ENCODE peak calls at places on chromosomes 12 and 14, in ten cellular contexts. S is fibroblast of the conjunctiva, C is Caki2, N is nephron progenitor cell, K is GM13977, U is T-cell, Q is AG10803, L is ovary, D is C1 segment of cervical spinal cord, J is left ventricle myocardium superior. T is an unnamed sample.

GRCh38 chr12:113445544-113446176 is 23.5 kb downstream of the SDSL start:
- DNase-seq in S (no peak), C (no peak), N (no peak), K (no peak), U (no peak), Q (peak), L (no peak), D (no peak), J (no peak), T (no peak)

GRCh38 chr12:18794000-18794399 is 56.1 kb downstream of the CAPZA3 start:
- DNase-seq in S (no peak), C (no peak), N (no peak), K (no peak), U (no peak), Q (no peak), L (no peak), D (no peak), J (no peak), T (no peak)

GRCh38 chr12:75979181-75979580 is 52.4 kb downstream of the PHLDA1 start:
- DNase-seq in S (no peak), C (no peak), N (no peak), K (no peak), U (no peak), Q (peak), L (no peak), D (no peak), J (no peak), T (no peak)

GRCh38 chr14:69611264-69612013 is at the start of gene SUSD6:
- DNase-seq in S (peak), C (peak), N (peak), K (peak), U (peak), Q (peak), L (peak), D (peak), J (peak), T (peak)

GRCh38 chr14:99650189-99650588 is 5.3 kb downstream of the HHIPL1 start:
- DNase-seq in S (no peak), C (no peak), N (no peak), K (no peak), U (no peak), Q (no peak), L (no peak), D (no peak), J (no peak), T (no peak)

GRCh38 chr12:111093428-111094142 is 173.2 kb upstream of the MYL2 start:
- DNase-seq in S (no peak), C (no peak), N (no peak), K (peak), U (peak), Q (no peak), L (no peak), D (no peak), J (no peak), T (no peak)

GRCh38 chr12:56230449-56231183 is 765 bp downstream of the SLC39A5 start:
- DNase-seq in S (no peak), C (no peak), N (no peak), K (no peak), U (no peak), Q (no peak), L (no peak), D (no peak), J (no peak), T (no peak)

GRCh38 chr12:72448089-72448488 is 175.9 kb downstream of the TRHDE start:
- DNase-seq in S (no peak), C (no peak), N (no peak), K (no peak), U (no peak), Q (peak), L (no peak), D (no peak), J (no peak), T (no peak)

GRCh38 chr14:93161411-93161940 is 23.2 kb downstream of the MOAP1 start:
- DNase-seq in S (no peak), C (no peak), N (no peak), K (no peak), U (no peak), Q (no peak), L (no peak), D (no peak), J (no peak), T (no peak)

GRCh38 chr14:105087963-105088811 is 23.0 kb upstream of the GPR132 start:
- DNase-seq in S (no peak), C (peak), N (peak), K (no peak), U (no peak), Q (peak), L (peak), D (no peak), J (peak), T (no peak)

GRCh38 chr14:71137536-71138235 is 230.4 kb downstream of the PCNX1 start:
- DNase-seq in S (no peak), C (no peak), N (no peak), K (no peak), U (no peak), Q (no peak), L (no peak), D (no peak), J (no peak), T (no peak)

GRCh38 chr14:75435473-75435872 is 7.7 kb downstream of the JDP2 start:
- DNase-seq in S (no peak), C (no peak), N (no peak), K (no peak), U (no peak), Q (no peak), L (no peak), D (no peak), J (no peak), T (no peak)

GRCh38 chr12:121397521-121397920 is 2.4 kb upstream of the RNF34 start:
- DNase-seq in S (no peak), C (no peak), N (no peak), K (no peak), U (no peak), Q (no peak), L (no peak), D (no peak), J (no peak), T (no peak)

GRCh38 chr12:89166525-89166934 is 185.8 kb downstream of the DUSP6 start:
- DNase-seq in S (peak), C (peak), N (no peak), K (peak), U (no peak), Q (peak), L (no peak), D (no peak), J (no peak), T (no peak)

GRCh38 chr14:89603938-89604480 is 187.0 kb upstream of the FOXN3 start:
- DNase-seq in S (no peak), C (no peak), N (no peak), K (no peak), U (no peak), Q (no peak), L (no peak), D (no peak), J (no peak), T (no peak)

GRCh38 chr12:93419388-93420034 is 22.2 kb downstream of the UBE2N start:
- DNase-seq in S (peak), C (peak), N (no peak), K (peak), U (no peak), Q (peak), L (no peak), D (no peak), J (no peak), T (no peak)

GRCh38 chr14:96098309-96098998 is 59.3 kb downstream of the C14orf132 start:
- DNase-seq in S (peak), C (peak), N (peak), K (peak), U (no peak), Q (peak), L (no peak), D (no peak), J (no peak), T (no peak)

GRCh38 chr14:99436247-99437180 is 44.1 kb downstream of the SETD3 start:
- DNase-seq in S (no peak), C (no peak), N (no peak), K (no peak), U (no peak), Q (peak), L (no peak), D (no peak), J (no peak), T (no peak)

GRCh38 chr12:130041983-130042812 is 120.1 kb upstream of the FZD10 start:
- DNase-seq in S (no peak), C (no peak), N (peak), K (peak), U (peak), Q (no peak), L (peak), D (no peak), J (peak), T (no peak)

GRCh38 chr12:119148049-119148448 is 30.7 kb upstream of the HSPB8 start:
- DNase-seq in S (no peak), C (no peak), N (no peak), K (no peak), U (no peak), Q (no peak), L (no peak), D (no peak), J (no peak), T (no peak)

GRCh38 chr12:6383572-6384498 is at the start of gene LTBR:
- DNase-seq in S (peak), C (peak), N (peak), K (peak), U (no peak), Q (peak), L (peak), D (no peak), J (peak), T (peak)

GRCh38 chr12:104520242-104520900 is 63.6 kb downstream of the CHST11 start:
- DNase-seq in S (no peak), C (no peak), N (peak), K (no peak), U (no peak), Q (no peak), L (no peak), D (no peak), J (no peak), T (no peak)

GRCh38 chr12:116525418-116526001 is 33.7 kb upstream of the MAP1LC3B2 start:
- DNase-seq in S (peak), C (peak), N (peak), K (no peak), U (no peak), Q (peak), L (peak), D (no peak), J (peak), T (peak)

GRCh38 chr14:95255013-95255412 is 64.7 kb downstream of the CLMN start:
- DNase-seq in S (no peak), C (no peak), N (no peak), K (no peak), U (no peak), Q (no peak), L (no peak), D (no peak), J (no peak), T (no peak)

GRCh38 chr14:100149789-100150611 is 9.4 kb downstream of the DEGS2 start:
- DNase-seq in S (no peak), C (no peak), N (no peak), K (no peak), U (no peak), Q (no peak), L (no peak), D (no peak), J (no peak), T (no peak)

GRCh38 chr14:89681086-89682018 is 264.3 kb upstream of the FOXN3 start:
- DNase-seq in S (no peak), C (no peak), N (no peak), K (peak), U (peak), Q (no peak), L (no peak), D (no peak), J (no peak), T (no peak)

GRCh38 chr12:39074063-39074462 is 168.7 kb upstream of the CPNE8 start:
- DNase-seq in S (no peak), C (no peak), N (no peak), K (no peak), U (no peak), Q (no peak), L (no peak), D (no peak), J (no peak), T (no peak)

GRCh38 chr12:57617942-57618341 is 6.7 kb downstream of the ARHGEF25 start:
- DNase-seq in S (no peak), C (no peak), N (no peak), K (no peak), U (no peak), Q (no peak), L (no peak), D (no peak), J (no peak), T (no peak)